ENCODE peak calls at places on chromosomes 1 and 21, in six cellular contexts. L is A673, V is nephron progenitor cell, H is AML-193, S is COR-L47, I is GM23338. J is an unnamed sample.

GRCh38 chr1:148362141-148362929 is 120.8 kb downstream of the PPIAL4G start:
- DNase-seq in S (no peak), H (no peak), I (peak; percentile 90), L (no peak), V (peak; percentile 43), J (peak; percentile 95)

GRCh38 chr1:33334081-33334552 is 13.2 kb upstream of the A3GALT2 start:
- DNase-seq in L (no peak), S (no peak), H (no peak), I (no peak), V (no peak), J (no peak)

GRCh38 chr21:46060596-46061061 is 37.3 kb upstream of the COL6A2 start:
- DNase-seq in L (peak; percentile 40), H (no peak), V (no peak), S (no peak), I (no peak), J (no peak)

GRCh38 chr1:74506311-74506710 is 6.1 kb downstream of the LRRC53 start:
- DNase-seq in H (no peak), V (no peak), I (no peak), L (peak; percentile 45), S (peak; percentile 19), J (no peak)

GRCh38 chr1:151165281-151165737 is 393 bp downstream of the LYSMD1 start:
- DNase-seq in S (peak; percentile 23), I (peak; percentile 88), H (no peak), V (peak; percentile 57), L (peak; percentile 88), J (peak; percentile 84)

GRCh38 chr21:14600569-14601308 is 54.6 kb upstream of the SAMSN1 start:
- DNase-seq in S (no peak), V (no peak), I (no peak), L (no peak), H (no peak), J (no peak)

GRCh38 chr1:47184090-47184735 is 5.6 kb downstream of the PDZK1IP1 start:
- DNase-seq in S (no peak), I (peak; percentile 17), V (no peak), H (no peak), L (no peak), J (no peak)

GRCh38 chr1:52913537-52913936 is 8.0 kb downstream of the ECHDC2 start:
- DNase-seq in I (peak; percentile 80), V (peak; percentile 23), S (no peak), H (no peak), L (peak; percentile 55), J (peak; percentile 64)

GRCh38 chr1:1359668-1360468 is 1.5 kb upstream of the MXRA8 start:
- DNase-seq in L (no peak), S (no peak), V (peak; percentile 56), I (no peak), H (no peak), J (no peak)

GRCh38 chr1:30437059-30437576 is 286.3 kb downstream of the MATN1 start:
- DNase-seq in V (no peak), S (no peak), L (no peak), H (no peak), I (no peak), J (peak; percentile 7)

GRCh38 chr1:55536466-55536865 is 321.3 kb upstream of the USP24 start:
- DNase-seq in I (no peak), S (no peak), V (no peak), H (no peak), L (no peak), J (no peak)

GRCh38 chr1:205300149-205300548 is 21.4 kb downstream of the NUAK2 start:
- DNase-seq in H (no peak), I (no peak), L (no peak), V (no peak), S (no peak), J (no peak)

GRCh38 chr1:155186955-155187891 is 13.6 kb downstream of the TRIM46 start:
- DNase-seq in I (peak; percentile 40), L (no peak), V (no peak), H (no peak), S (no peak), J (no peak)

GRCh38 chr1:159171688-159172501 is 480 bp downstream of the CADM3 start:
- DNase-seq in I (peak; percentile 73), L (no peak), H (no peak), S (no peak), V (peak; percentile 75), J (peak; percentile 66)

GRCh38 chr1:208500379-208500778 is 256.2 kb upstream of the PLXNA2 start:
- DNase-seq in L (no peak), V (no peak), I (no peak), S (no peak), H (no peak), J (no peak)

GRCh38 chr1:83998205-83998598 is 730 bp downstream of the TTLL7 start:
- DNase-seq in L (peak; percentile 56), V (no peak), I (no peak), S (no peak), H (no peak), J (no peak)

GRCh38 chr1:27143408-27143807 is 11.5 kb downstream of the SLC9A1 start:
- DNase-seq in S (no peak), L (no peak), V (no peak), H (no peak), I (no peak), J (no peak)

GRCh38 chr1:43165765-43166164 is 6.3 kb downstream of the EBNA1BP2 start:
- DNase-seq in V (no peak), L (no peak), H (no peak), I (no peak), S (no peak), J (no peak)

GRCh38 chr1:13812456-13813397 is 112.7 kb downstream of the PRDM2 start:
- DNase-seq in V (no peak), I (no peak), L (peak; percentile 23), S (no peak), H (no peak), J (no peak)

GRCh38 chr1:230832466-230832865 is 35.9 kb downstream of the C1orf198 start:
- DNase-seq in V (no peak), L (no peak), I (no peak), S (no peak), H (no peak), J (no peak)

GRCh38 chr1:16072616-16073484 is 601 bp downstream of the FAM131C start:
- DNase-seq in I (peak; percentile 66), S (peak; percentile 26), V (peak; percentile 48), L (no peak), H (no peak), J (no peak)

GRCh38 chr1:150017206-150017750 is 6.8 kb upstream of the OTUD7B start:
- DNase-seq in H (no peak), V (no peak), L (no peak), S (no peak), I (peak; percentile 79), J (peak; percentile 84)

GRCh38 chr1:36532810-36533401 is 50.2 kb upstream of the CSF3R start:
- DNase-seq in I (no peak), V (no peak), H (no peak), S (no peak), L (no peak), J (no peak)

GRCh38 chr21:31921079-31921478 is 48.3 kb downstream of the HUNK start:
- DNase-seq in I (no peak), L (no peak), H (no peak), S (no peak), V (no peak), J (no peak)

GRCh38 chr1:47444578-47445465 is 7.0 kb downstream of the FOXD2 start:
- DNase-seq in H (no peak), L (no peak), I (peak; percentile 60), S (no peak), V (peak; percentile 68), J (peak; percentile 62)

GRCh38 chr1:203325418-203326091 is 20.2 kb downstream of the BTG2 start:
- DNase-seq in L (no peak), V (no peak), H (no peak), I (no peak), S (peak; percentile 97), J (no peak)

GRCh38 chr1:160097911-160098851 is at the start of gene IGSF8:
- DNase-seq in V (peak; percentile 96), I (peak; percentile 95), S (peak; percentile 96), H (peak; percentile 61), L (peak; percentile 85), J (peak; percentile 94)

GRCh38 chr1:234490789-234491479 is 12.0 kb upstream of the TARBP1 start:
- DNase-seq in H (no peak), L (no peak), I (no peak), V (no peak), S (no peak), J (no peak)

GRCh38 chr1:228347181-228347580 is 59.5 kb downstream of the TRIM11 start:
- DNase-seq in S (no peak), I (no peak), V (no peak), L (no peak), H (no peak), J (no peak)

GRCh38 chr1:200359610-200360163 is 50.1 kb downstream of the ZNF281 start:
- DNase-seq in L (no peak), V (no peak), I (no peak), H (peak; percentile 30), S (no peak), J (no peak)

GRCh38 chr1:7613106-7613850 is 157.8 kb upstream of the VAMP3 start:
- DNase-seq in L (no peak), I (no peak), S (no peak), V (peak; percentile 1), H (no peak), J (no peak)

GRCh38 chr1:68180441-68181164 is 51.7 kb downstream of the WLS start:
- DNase-seq in H (no peak), V (no peak), I (no peak), S (no peak), L (no peak), J (no peak)

GRCh38 chr1:204443260-204443619 is 31.6 kb upstream of the PPP1R15B start:
- DNase-seq in I (no peak), H (no peak), L (no peak), S (no peak), V (no peak), J (no peak)

GRCh38 chr1:45011837-45012638 is at the start of gene UROD:
- DNase-seq in L (peak; percentile 97), V (peak; percentile 89), I (peak; percentile 98), H (peak; percentile 94), S (peak; percentile 82), J (peak; percentile 96)

GRCh38 chr1:27585684-27586083 is 18.3 kb downstream of the AHDC1 start:
- DNase-seq in H (no peak), V (no peak), I (no peak), S (no peak), L (no peak), J (no peak)

J was measured in H9.